ENCODE peak calls at places on chromosomes 2 and 18, in six cellular contexts. M is ovary, D is A549, A is cardiac fibroblast, S is left lung, P is fibroblast of lung. J is an unnamed sample.

GRCh38 chr2:173934895-173935294 is 30.3 kb downstream of the SP3 start:
- DNase-seq in D (no peak), S (no peak), M (no peak), P (no peak), A (no peak), J (no peak)

GRCh38 chr2:237720962-237721361 is 77.6 kb upstream of the RBM44 start:
- DNase-seq in M (no peak), A (peak; percentile 61), D (no peak), S (no peak), P (no peak), J (no peak)

GRCh38 chr18:59952283-59953007 is 52.6 kb downstream of the PMAIP1 start:
- DNase-seq in D (no peak), S (no peak), M (no peak), A (no peak), P (no peak), J (no peak)

GRCh38 chr2:58984731-58985130 is 743.6 kb upstream of the FANCL start:
- DNase-seq in D (no peak), A (no peak), S (no peak), P (no peak), M (no peak), J (no peak)

GRCh38 chr2:10390369-10390801 is 57.7 kb downstream of the ODC1 start:
- DNase-seq in A (no peak), S (no peak), M (no peak), D (no peak), P (no peak), J (no peak)

GRCh38 chr2:168119519-168120141 is 127.8 kb downstream of the STK39 start:
- DNase-seq in M (no peak), A (peak; percentile 80), S (no peak), P (peak; percentile 82), D (no peak), J (peak; percentile 17)

GRCh38 chr18:25962176-25962575 is 128.2 kb downstream of the SS18 start:
- DNase-seq in A (no peak), S (no peak), M (no peak), D (no peak), P (no peak), J (no peak)

GRCh38 chr2:188181439-188181838 is 110.2 kb upstream of the GULP1 start:
- DNase-seq in S (no peak), P (no peak), D (no peak), M (no peak), A (no peak), J (no peak)

GRCh38 chr2:199019898-199020507 is 437.7 kb downstream of the SATB2 start:
- DNase-seq in A (peak; percentile 10), P (peak; percentile 72), D (peak; percentile 1), S (no peak), M (no peak), J (peak; percentile 35)

GRCh38 chr2:27448381-27448780 is 6.2 kb downstream of the KRTCAP3 start:
- DNase-seq in P (no peak), S (no peak), M (no peak), A (no peak), D (no peak), J (no peak)

GRCh38 chr2:144198116-144198515 is 321.8 kb downstream of the ZEB2 start:
- DNase-seq in A (peak; percentile 58), S (no peak), D (no peak), P (peak; percentile 62), M (no peak), J (no peak)

GRCh38 chr2:163185160-163185559 is 346.6 kb upstream of the KCNH7 start:
- DNase-seq in S (no peak), A (no peak), M (no peak), D (no peak), P (no peak), J (no peak)

GRCh38 chr2:1784087-1784486 is 39.8 kb upstream of the PXDN start:
- DNase-seq in D (no peak), A (no peak), P (peak; percentile 29), M (no peak), S (no peak), J (no peak)

GRCh38 chr18:56517181-56517580 is 121.2 kb downstream of the TXNL1 start:
- DNase-seq in D (no peak), P (no peak), M (no peak), A (no peak), S (no peak), J (no peak)

GRCh38 chr2:206502729-206503128 is 59.4 kb downstream of the ADAM23 start:
- DNase-seq in M (no peak), P (no peak), A (no peak), S (no peak), D (no peak), J (no peak)

GRCh38 chr2:160516547-160517365 is 23.1 kb upstream of the RBMS1 start:
- DNase-seq in A (peak; percentile 29), M (no peak), D (no peak), S (no peak), P (peak; percentile 28), J (no peak)

GRCh38 chr2:78913284-78913683 is 112.2 kb upstream of the REG3G start:
- DNase-seq in S (no peak), M (no peak), D (no peak), P (no peak), A (no peak), J (no peak)

GRCh38 chr2:78907089-78907488 is 118.4 kb upstream of the REG3G start:
- DNase-seq in D (no peak), S (no peak), P (no peak), A (no peak), M (no peak), J (no peak)

GRCh38 chr2:78908973-78909372 is 116.5 kb upstream of the REG3G start:
- DNase-seq in A (no peak), S (no peak), M (no peak), P (no peak), D (no peak), J (no peak)
- TF ChIP-seq CTCF in A (no peak), S (no peak), M (no peak), P (no peak), D (no peak), J (no peak)

GRCh38 chr18:48815581-48816324 is 135.0 kb downstream of the SMAD7 start:
- DNase-seq in S (no peak), M (peak; percentile 10), P (no peak), D (no peak), A (no peak), J (no peak)

GRCh38 chr18:48815182-48815520 is 135.6 kb downstream of the SMAD7 start:
- DNase-seq in P (no peak), M (no peak), A (no peak), D (no peak), S (no peak), J (no peak)

GRCh38 chr18:48814490-48815181 is 136.1 kb downstream of the SMAD7 start:
- DNase-seq in D (no peak), M (peak; percentile 7), P (peak; percentile 34), S (no peak), A (no peak), J (no peak)

GRCh38 chr18:48811401-48811800 is 139.4 kb downstream of the SMAD7 start:
- DNase-seq in M (no peak), A (no peak), P (no peak), S (no peak), D (no peak), J (no peak)

GRCh38 chr18:48813833-48814489 is 136.8 kb downstream of the SMAD7 start:
- DNase-seq in M (peak; percentile 16), S (no peak), P (peak; percentile 21), A (no peak), D (no peak), J (no peak)
- H3K4me3 ChIP-seq in M (no peak overlapping the region), S (no peak overlapping the region), P (no peak overlapping the region), A (no peak overlapping the region), D (no peak overlapping the region), J (no peak overlapping the region)

GRCh38 chr2:75241696-75242095 is 42.4 kb upstream of the TACR1 start:
- DNase-seq in M (no peak), D (no peak), A (peak; percentile 43), S (no peak), P (peak; percentile 37), J (no peak)
- TF ChIP-seq CTCF in M (no peak), D (no peak), A (peak; percentile 43), S (no peak), P (peak; percentile 44), J (peak; percentile 28)

DNA sequence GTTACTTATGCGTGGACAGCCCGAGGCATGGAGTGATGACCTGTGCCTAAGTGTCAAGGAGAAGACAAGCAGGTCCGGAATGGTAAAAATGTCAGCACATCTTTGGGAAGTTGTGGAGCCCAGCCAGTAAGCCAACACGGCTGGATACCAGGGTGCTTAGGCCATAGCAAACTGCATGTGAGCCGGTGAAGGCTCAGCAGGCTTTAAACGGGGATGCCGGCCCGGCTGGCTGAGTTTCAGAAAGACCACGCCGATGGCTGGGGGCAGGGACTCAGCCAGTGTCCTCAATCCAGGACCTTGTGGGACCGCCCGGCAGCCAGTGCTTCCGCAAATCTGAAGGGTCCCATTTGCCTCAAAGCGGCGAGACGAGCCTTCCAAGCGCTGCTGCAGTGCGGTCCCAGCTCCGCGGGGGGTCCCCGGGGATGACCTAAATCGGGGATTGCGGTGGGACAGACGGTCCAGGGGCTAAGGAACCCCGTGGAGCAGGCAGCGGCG is 946 bp upstream of the AGAP1 start:
- DNase-seq in P (no peak), A (peak; percentile 22), D (no peak), M (peak; percentile 61), S (no peak), J (no peak)
- H3K4me3 ChIP-seq in P (peak overlapping the region; percentile 40), A (peak overlapping the region; percentile 46), D (peak overlapping the region; percentile 93), M (peak overlapping the region; percentile 62), S (peak overlapping the region; percentile 44), J (peak overlapping the region; percentile 47)

J was measured in AG09309.